ENCODE peak calls at places on chromosome 18, in eight cellular contexts. M, S, C, G, I, O, E and H are unnamed samples.

GRCh38 chr18:10162340-10162739 is 248.5 kb downstream of the VAPA start:
- DNase-seq in G (no peak), S (no peak), M (no peak), O (no peak), C (no peak), I (no peak), E (no peak), H (no peak)

GRCh38 chr18:43046324-43046723 is 69.2 kb downstream of the RIT2 start:
- DNase-seq in E (no peak), C (no peak), M (no peak), O (no peak), S (no peak), G (no peak), I (no peak), H (no peak)

GRCh38 chr18:42131940-42132244 is 176.9 kb downstream of the PIK3C3 start:
- DNase-seq in G (no peak), O (no peak), M (no peak), E (no peak), C (no peak), S (no peak), I (no peak), H (no peak)

GRCh38 chr18:39653221-39653620 is 2087.6 kb upstream of the CELF4 start:
- DNase-seq in I (no peak), G (no peak), M (no peak), C (no peak), O (no peak), E (no peak), S (no peak), H (no peak)

GRCh38 chr18:21904856-21905255 is 164.3 kb downstream of the MIB1 start:
- DNase-seq in I (peak; percentile 58), M (no peak), G (no peak), O (no peak), E (no peak), C (no peak), S (no peak), H (peak; percentile 42)

GRCh38 chr18:26208901-26209445 is 17.3 kb upstream of the TAF4B start:
- DNase-seq in O (no peak), E (no peak), I (no peak), C (no peak), S (no peak), G (no peak), M (no peak), H (no peak)

GRCh38 chr18:54774423-54774822 is 53.9 kb upstream of the RAB27B start:
- DNase-seq in I (no peak), G (peak; percentile 42), E (no peak), O (peak; percentile 1), M (no peak), S (no peak), C (no peak), H (no peak)

GRCh38 chr18:45386256-45386655 is 229.0 kb upstream of the SLC14A2 start:
- DNase-seq in S (peak; percentile 79), M (no peak), I (no peak), C (no peak), O (no peak), E (no peak), G (peak; percentile 54), H (peak; percentile 78)

GRCh38 chr18:35672897-35673296 is 91.4 kb downstream of the GALNT1 start:
- DNase-seq in I (no peak), E (no peak), C (no peak), S (peak; percentile 8), O (no peak), G (peak; percentile 3), M (no peak), H (peak; percentile 24)

GRCh38 chr18:79381811-79382311 is 13.9 kb upstream of the NFATC1 start:
- DNase-seq in C (no peak), G (no peak), E (no peak), O (no peak), I (no peak), M (no peak), S (no peak), H (no peak)

GRCh38 chr18:50099725-50100414 is 95.1 kb downstream of the MYO5B start:
- DNase-seq in G (no peak), O (peak; percentile 51), E (no peak), C (no peak), I (no peak), M (no peak), S (no peak), H (peak; percentile 40)

GRCh38 chr18:54147439-54147838 is 77.0 kb downstream of the MBD2 start:
- DNase-seq in M (no peak), E (no peak), G (no peak), S (no peak), O (no peak), C (no peak), I (no peak), H (no peak)

GRCh38 chr18:49247786-49248185 is 212.7 kb downstream of the DYM start:
- DNase-seq in E (no peak), S (no peak), O (no peak), G (peak; percentile 64), I (no peak), C (no peak), M (no peak), H (no peak)

GRCh38 chr18:49752095-49752457 is 61.3 kb downstream of the ACAA2 start:
- DNase-seq in E (no peak), C (no peak), S (no peak), M (no peak), O (no peak), I (no peak), G (no peak), H (no peak)